ENCODE peak calls at places on chromosome 19, in four cellular contexts. E, Q, O and K are unnamed samples.

GRCh38 chr19:9914315-9915207 is 21.8 kb downstream of the OLFM2 start:
- DNase-seq in E (peak; percentile 94), Q (no peak), O (peak; percentile 50), K (peak; percentile 86)

GRCh38 chr19:6501740-6502648 is at the start of gene TUBB4A:
- DNase-seq in E (peak; percentile 34), Q (no peak), O (no peak), K (peak; percentile 50)

GRCh38 chr19:45798995-45799517 is 6.4 kb upstream of the DMWD start:
- DNase-seq in E (peak; percentile 72), Q (peak; percentile 23), O (peak; percentile 31), K (peak; percentile 75)

GRCh38 chr19:13102666-13103584 is at the start of gene LYL1:
- DNase-seq in E (peak; percentile 99), Q (no peak), O (peak; percentile 45), K (peak; percentile 67)

GRCh38 chr19:18429717-18430416 is 8.1 kb downstream of the ISYNA1 start:
- DNase-seq in E (no peak), Q (no peak), O (no peak), K (no peak)

GRCh38 chr19:28436320-28436719 is 776.6 kb downstream of the UQCRFS1 start:
- DNase-seq in E (no peak), Q (no peak), O (no peak), K (no peak)

GRCh38 chr19:993361-993830 is 6.8 kb upstream of the GRIN3B start:
- DNase-seq in E (no peak), Q (no peak), O (peak; percentile 85), K (peak; percentile 16)

GRCh38 chr19:27746691-27747380 is 1466.1 kb downstream of the UQCRFS1 start:
- DNase-seq in E (peak; percentile 3), Q (no peak), O (no peak), K (peak; percentile 48)

GRCh38 chr19:6086081-6086858 is 24.0 kb downstream of the RFX2 start:
- DNase-seq in E (no peak), Q (no peak), O (no peak), K (no peak)

GRCh38 chr19:28130066-28130511 is 1082.9 kb downstream of the UQCRFS1 start:
- DNase-seq in E (no peak), Q (peak; percentile 15), O (no peak), K (no peak)

GRCh38 chr19:49893135-49893534 is 3.6 kb downstream of the IL4I1 start:
- DNase-seq in E (no peak), Q (no peak), O (no peak), K (no peak)

GRCh38 chr19:5949792-5950305 is 28.1 kb downstream of the RANBP3 start:
- DNase-seq in E (no peak), Q (no peak), O (no peak), K (no peak)

GRCh38 chr19:4619668-4620294 is 19.5 kb upstream of the TNFAIP8L1 start:
- DNase-seq in E (no peak), Q (no peak), O (no peak), K (no peak)

GRCh38 chr19:11422163-11423068 is 3.3 kb upstream of the RGL3 start:
- DNase-seq in E (no peak), Q (peak; percentile 64), O (no peak), K (peak; percentile 99)

GRCh38 chr19:55486971-55487883 is 1.0 kb upstream of the SSC5D start:
- DNase-seq in E (peak; percentile 74), Q (no peak), O (peak; percentile 23), K (no peak)

GRCh38 chr19:1322198-1322981 is 36.7 kb downstream of the EFNA2 start:
- DNase-seq in E (no peak), Q (no peak), O (no peak), K (no peak)

GRCh38 chr19:55452381-55453325 is 8.8 kb downstream of the ISOC2 start:
- DNase-seq in E (peak; percentile 97), Q (no peak), O (peak; percentile 44), K (peak; percentile 95)

GRCh38 chr19:10206226-10206873 is 11.6 kb upstream of the DNMT1 start:
- DNase-seq in E (no peak), Q (no peak), O (peak; percentile 45), K (no peak)

GRCh38 chr19:8630796-8631424 is 477 bp downstream of the NFILZ start:
- DNase-seq in E (no peak), Q (no peak), O (no peak), K (no peak)

GRCh38 chr19:18373892-18374629 is 11.9 kb upstream of the GDF15 start:
- DNase-seq in E (peak; percentile 99), Q (peak; percentile 91), O (peak; percentile 95), K (peak; percentile 88)

GRCh38 chr19:5605362-5605761 is 17.2 kb downstream of the SAFB2 start:
- DNase-seq in E (no peak), Q (no peak), O (no peak), K (no peak)

GRCh38 chr19:17108453-17108784 is 32.8 kb downstream of the MYO9B start:
- DNase-seq in E (no peak), Q (no peak), O (no peak), K (no peak)

GRCh38 chr19:49440439-49441209 is 703 bp downstream of the SLC17A7 start:
- DNase-seq in E (no peak), Q (no peak), O (no peak), K (no peak)

GRCh38 chr19:7360393-7360984 is 11.8 kb downstream of the ARHGEF18 start:
- DNase-seq in E (no peak), Q (no peak), O (no peak), K (no peak)

GRCh38 chr19:54418030-54418929 is 3.0 kb downstream of the TTYH1 start:
- DNase-seq in E (no peak), Q (no peak), O (peak; percentile 50), K (no peak)

GRCh38 chr19:6754653-6755463 is 12.4 kb downstream of the SH2D3A start:
- DNase-seq in E (no peak), Q (no peak), O (no peak), K (no peak)

GRCh38 chr19:49559928-49560327 is 20.4 kb downstream of the NOSIP start:
- DNase-seq in E (no peak), Q (no peak), O (no peak), K (no peak)

GRCh38 chr19:47110521-47111080 is 3.0 kb downstream of the ZC3H4 start:
- DNase-seq in E (peak; percentile 49), Q (no peak), O (no peak), K (no peak)
- TF ChIP-seq TCF7 in E (no peak), Q (no peak), O (no peak), K (no peak)

GRCh38 chr19:56547535-56547934 is 8.8 kb downstream of the ZFP28 start:
- DNase-seq in E (peak; percentile 31), Q (no peak), O (no peak), K (peak; percentile 46)
- TF ChIP-seq ETV6 in E (no peak), Q (no peak), O (no peak), K (no peak)

GRCh38 chr19:3067549-3067948 is 5.3 kb upstream of the TLE5 start:
- DNase-seq in E (no peak), Q (no peak), O (no peak), K (no peak)

GRCh38 chr19:3071764-3072163 is 9.5 kb upstream of the TLE5 start:
- DNase-seq in E (no peak), Q (no peak), O (no peak), K (no peak)

GRCh38 chr19:3066482-3067049 is 4.3 kb upstream of the TLE5 start:
- DNase-seq in E (no peak), Q (no peak), O (peak; percentile 28), K (no peak)

GRCh38 chr19:3065675-3066357 is 3.5 kb upstream of the TLE5 start:
- DNase-seq in E (no peak), Q (peak; percentile 73), O (peak; percentile 80), K (no peak)

GRCh38 chr19:3068071-3068470 is 5.8 kb upstream of the TLE5 start:
- DNase-seq in E (no peak), Q (no peak), O (no peak), K (no peak)
- TF ChIP-seq USF2 in E (no peak), Q (no peak), O (no peak), K (no peak)

DNA sequence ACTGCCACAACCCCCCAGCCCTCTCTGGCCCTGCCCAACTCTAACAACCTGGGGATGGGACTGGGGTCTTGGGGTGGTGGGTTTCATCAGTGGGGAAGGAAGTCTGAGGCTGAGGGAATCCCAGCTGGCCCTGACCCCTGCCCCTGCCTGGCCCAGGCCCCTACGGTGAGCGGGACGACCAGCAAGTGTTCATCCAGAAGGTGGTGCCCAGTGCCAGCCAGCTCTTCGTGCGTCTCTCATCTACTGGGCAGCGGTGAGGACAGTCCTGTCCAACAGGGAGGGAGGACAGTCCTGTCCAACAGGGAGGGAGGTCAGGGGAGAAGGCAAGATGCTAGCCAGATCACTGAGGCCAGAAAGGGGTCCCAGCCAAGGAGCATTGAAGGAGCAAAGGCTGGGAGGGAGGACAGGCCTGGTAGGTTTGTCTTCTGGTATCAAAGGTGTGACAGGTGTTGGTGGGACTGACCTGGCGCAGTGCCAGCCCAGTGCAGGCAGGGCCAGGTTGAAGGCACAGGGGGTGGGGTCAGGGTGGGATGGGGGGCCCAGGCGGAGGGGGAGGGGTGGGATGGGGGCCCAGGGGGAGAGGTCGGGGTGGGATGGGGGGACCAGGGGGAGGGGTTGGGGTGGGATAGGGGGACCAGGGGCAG is 12.1 kb upstream of the LTBP4 start:
- DNase-seq in E (no peak), Q (no peak), O (no peak), K (no peak)
- TF ChIP-seq TCF7 in E (no peak), Q (no peak), O (no peak), K (no peak)

GRCh38 chr19:32868206-32868950 is 1.2 kb downstream of the SLC7A9 start:
- DNase-seq in E (no peak), Q (no peak), O (no peak), K (no peak)

GRCh38 chr19:32870154-32870573 is 597 bp upstream of the SLC7A9 start:
- DNase-seq in E (no peak), Q (no peak), O (peak; percentile 16), K (peak; percentile 55)

GRCh38 chr19:32872391-32872790 is 2.8 kb upstream of the SLC7A9 start:
- DNase-seq in E (no peak), Q (no peak), O (no peak), K (no peak)

GRCh38 chr19:32870981-32871451 is 1.4 kb upstream of the SLC7A9 start:
- DNase-seq in E (peak; percentile 10), Q (no peak), O (peak; percentile 43), K (no peak)

DNA sequence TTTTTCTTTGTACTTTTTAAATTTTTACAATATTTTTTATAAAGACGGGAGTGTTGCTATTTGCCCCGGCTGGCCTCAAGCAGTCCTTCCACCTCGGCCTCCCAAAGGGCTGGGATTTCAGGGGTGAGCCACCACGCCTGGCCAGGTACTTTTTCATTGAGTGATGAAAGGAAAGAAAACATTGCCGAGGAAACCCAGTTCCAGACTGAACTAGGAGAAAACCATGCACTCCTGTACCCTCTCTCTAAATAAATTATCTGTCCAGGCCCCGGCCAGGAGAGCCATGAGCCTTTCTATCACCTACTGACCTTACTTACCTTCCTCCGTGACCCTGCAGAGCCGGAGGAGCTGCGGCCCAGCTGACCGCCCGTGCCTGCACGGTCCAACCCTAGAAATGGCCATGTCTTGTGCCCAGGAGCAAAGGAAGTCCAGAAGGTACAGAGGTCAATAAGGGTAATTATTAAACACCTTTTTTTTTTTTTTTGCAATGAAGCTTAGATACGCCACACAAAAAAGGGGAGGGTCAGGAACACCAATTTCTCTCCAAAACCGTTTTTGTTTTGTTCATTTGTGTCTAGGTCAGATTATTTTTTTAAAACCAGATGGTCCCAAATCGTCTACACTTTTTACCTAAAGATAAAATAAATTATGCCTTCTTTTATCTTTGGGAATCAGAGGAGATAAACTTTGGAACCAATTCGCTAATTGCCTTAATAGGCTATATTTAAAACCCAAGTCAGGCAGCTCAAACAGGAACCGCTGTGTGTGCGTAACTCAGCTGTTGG is at the start of gene SLC7A9:
- DNase-seq in E (no peak), Q (no peak), O (peak; percentile 31), K (no peak)
- TF ChIP-seq ETV6 in E (no peak), Q (no peak), O (no peak), K (no peak)